ENCODE peak calls at places on chromosomes 12 and 14, in seven cellular contexts. One of them, this sample, is unnamed.
A peak's percentile ranks its signal among the peaks of the same experiment; 100 is the strongest.

GRCh38 chr14:65422093-65422834 is 9.7 kb downstream of the FUT8 start:
- DNase-seq in activated effector memory CD4-positive, alpha-beta T cell treated with Interleukin-2 at 50 U/mL for 16 hours: no peak
- DNase-seq in COR-L47: no peak
- DNase-seq in Peyer's patch: no peak
- DNase-seq in activated T-cell treated with anti-CD3 and anti-CD28 coated beads, Interleukin-2, amount 50 U/mL, for 72 hours: no peak
- DNase-seq in activated CD4-positive, alpha-beta T cell treated with anti-CD3 and anti-CD28 coated beads, Interleukin-2, amount 50 U/mL, for 1 hour: no peak
- DNase-seq in choroid plexus epithelial cell: no peak
- DNase-seq in this sample: no peak

GRCh38 chr12:117189725-117190209 is 503 bp downstream of the FBXO21 start:
- DNase-seq in activated T-cell treated with anti-CD3 and anti-CD28 coated beads, Interleukin-2, amount 50 U/mL, for 72 hours: peak; percentile 42
- DNase-seq in choroid plexus epithelial cell: peak; percentile 27
- DNase-seq in activated effector memory CD4-positive, alpha-beta T cell treated with Interleukin-2 at 50 U/mL for 16 hours: peak; percentile 29
- DNase-seq in Peyer's patch: peak; percentile 46
- DNase-seq in activated CD4-positive, alpha-beta T cell treated with anti-CD3 and anti-CD28 coated beads, Interleukin-2, amount 50 U/mL, for 1 hour: peak; percentile 40
- DNase-seq in COR-L47: peak; percentile 27
- DNase-seq in this sample: peak; percentile 26

GRCh38 chr12:71186571-71187288 is 28.9 kb upstream of the TSPAN8 start:
- DNase-seq in COR-L47: no peak
- DNase-seq in activated CD4-positive, alpha-beta T cell treated with anti-CD3 and anti-CD28 coated beads, Interleukin-2, amount 50 U/mL, for 1 hour: no peak
- DNase-seq in choroid plexus epithelial cell: peak; percentile 50
- DNase-seq in activated effector memory CD4-positive, alpha-beta T cell treated with Interleukin-2 at 50 U/mL for 16 hours: no peak
- DNase-seq in activated T-cell treated with anti-CD3 and anti-CD28 coated beads, Interleukin-2, amount 50 U/mL, for 72 hours: no peak
- DNase-seq in Peyer's patch: no peak
- DNase-seq in this sample: no peak

GRCh38 chr14:23950411-23951135 is 3.0 kb upstream of the DHRS4 start:
- DNase-seq in activated effector memory CD4-positive, alpha-beta T cell treated with Interleukin-2 at 50 U/mL for 16 hours: no peak
- DNase-seq in COR-L47: no peak
- DNase-seq in activated CD4-positive, alpha-beta T cell treated with anti-CD3 and anti-CD28 coated beads, Interleukin-2, amount 50 U/mL, for 1 hour: no peak
- DNase-seq in Peyer's patch: no peak
- DNase-seq in choroid plexus epithelial cell: peak; percentile 10
- DNase-seq in activated T-cell treated with anti-CD3 and anti-CD28 coated beads, Interleukin-2, amount 50 U/mL, for 72 hours: no peak
- DNase-seq in this sample: no peak

GRCh38 chr12:102093319-102093718 is 26.6 kb downstream of the NUP37 start:
- DNase-seq in activated T-cell treated with anti-CD3 and anti-CD28 coated beads, Interleukin-2, amount 50 U/mL, for 72 hours: no peak
- DNase-seq in COR-L47: no peak
- DNase-seq in activated CD4-positive, alpha-beta T cell treated with anti-CD3 and anti-CD28 coated beads, Interleukin-2, amount 50 U/mL, for 1 hour: no peak
- DNase-seq in choroid plexus epithelial cell: peak; percentile 57
- DNase-seq in Peyer's patch: no peak
- DNase-seq in activated effector memory CD4-positive, alpha-beta T cell treated with Interleukin-2 at 50 U/mL for 16 hours: no peak
- DNase-seq in this sample: no peak

GRCh38 chr14:64885555-64885954 is 5.8 kb upstream of the SPTB start:
- DNase-seq in COR-L47: no peak
- DNase-seq in choroid plexus epithelial cell: no peak
- DNase-seq in activated effector memory CD4-positive, alpha-beta T cell treated with Interleukin-2 at 50 U/mL for 16 hours: no peak
- DNase-seq in Peyer's patch: no peak
- DNase-seq in activated CD4-positive, alpha-beta T cell treated with anti-CD3 and anti-CD28 coated beads, Interleukin-2, amount 50 U/mL, for 1 hour: no peak
- DNase-seq in activated T-cell treated with anti-CD3 and anti-CD28 coated beads, Interleukin-2, amount 50 U/mL, for 72 hours: no peak
- DNase-seq in this sample: no peak

GRCh38 chr12:2395352-2395977 is 342.7 kb downstream of the CACNA1C start:
- DNase-seq in activated T-cell treated with anti-CD3 and anti-CD28 coated beads, Interleukin-2, amount 50 U/mL, for 72 hours: peak; percentile 48
- DNase-seq in activated effector memory CD4-positive, alpha-beta T cell treated with Interleukin-2 at 50 U/mL for 16 hours: peak; percentile 3
- DNase-seq in Peyer's patch: no peak
- DNase-seq in choroid plexus epithelial cell: peak; percentile 59
- DNase-seq in activated CD4-positive, alpha-beta T cell treated with anti-CD3 and anti-CD28 coated beads, Interleukin-2, amount 50 U/mL, for 1 hour: peak; percentile 23
- DNase-seq in COR-L47: no peak
- DNase-seq in this sample: peak; percentile 47

GRCh38 chr12:2351129-2351528 is 298.3 kb downstream of the CACNA1C start:
- DNase-seq in COR-L47: no peak
- DNase-seq in activated effector memory CD4-positive, alpha-beta T cell treated with Interleukin-2 at 50 U/mL for 16 hours: no peak
- DNase-seq in Peyer's patch: no peak
- DNase-seq in activated CD4-positive, alpha-beta T cell treated with anti-CD3 and anti-CD28 coated beads, Interleukin-2, amount 50 U/mL, for 1 hour: no peak
- DNase-seq in activated T-cell treated with anti-CD3 and anti-CD28 coated beads, Interleukin-2, amount 50 U/mL, for 72 hours: no peak
- DNase-seq in choroid plexus epithelial cell: no peak
- DNase-seq in this sample: no peak

GRCh38 chr12:10128687-10129086 is 1.3 kb downstream of the CLEC7A start:
- DNase-seq in choroid plexus epithelial cell: peak; percentile 9
- DNase-seq in activated CD4-positive, alpha-beta T cell treated with anti-CD3 and anti-CD28 coated beads, Interleukin-2, amount 50 U/mL, for 1 hour: no peak
- DNase-seq in Peyer's patch: no peak
- DNase-seq in activated T-cell treated with anti-CD3 and anti-CD28 coated beads, Interleukin-2, amount 50 U/mL, for 72 hours: no peak
- DNase-seq in activated effector memory CD4-positive, alpha-beta T cell treated with Interleukin-2 at 50 U/mL for 16 hours: no peak
- DNase-seq in COR-L47: no peak
- DNase-seq in this sample: no peak

GRCh38 chr12:118773956-118774723 is 207.2 kb upstream of the SRRM4 start:
- DNase-seq in COR-L47: peak; percentile 91
- DNase-seq in activated CD4-positive, alpha-beta T cell treated with anti-CD3 and anti-CD28 coated beads, Interleukin-2, amount 50 U/mL, for 1 hour: no peak
- DNase-seq in Peyer's patch: no peak
- DNase-seq in choroid plexus epithelial cell: no peak
- DNase-seq in activated effector memory CD4-positive, alpha-beta T cell treated with Interleukin-2 at 50 U/mL for 16 hours: no peak
- DNase-seq in activated T-cell treated with anti-CD3 and anti-CD28 coated beads, Interleukin-2, amount 50 U/mL, for 72 hours: no peak
- DNase-seq in this sample: no peak

GRCh38 chr12:128543493-128543892 is 276.5 kb downstream of the TMEM132C start:
- DNase-seq in activated T-cell treated with anti-CD3 and anti-CD28 coated beads, Interleukin-2, amount 50 U/mL, for 72 hours: no peak
- DNase-seq in choroid plexus epithelial cell: no peak
- DNase-seq in activated effector memory CD4-positive, alpha-beta T cell treated with Interleukin-2 at 50 U/mL for 16 hours: no peak
- DNase-seq in activated CD4-positive, alpha-beta T cell treated with anti-CD3 and anti-CD28 coated beads, Interleukin-2, amount 50 U/mL, for 1 hour: no peak
- DNase-seq in Peyer's patch: no peak
- DNase-seq in COR-L47: no peak
- DNase-seq in this sample: no peak

GRCh38 chr14:96648506-96649326 is 146.5 kb downstream of the PAPOLA start:
- DNase-seq in choroid plexus epithelial cell: no peak
- DNase-seq in COR-L47: no peak
- DNase-seq in activated effector memory CD4-positive, alpha-beta T cell treated with Interleukin-2 at 50 U/mL for 16 hours: no peak
- DNase-seq in activated T-cell treated with anti-CD3 and anti-CD28 coated beads, Interleukin-2, amount 50 U/mL, for 72 hours: no peak
- DNase-seq in activated CD4-positive, alpha-beta T cell treated with anti-CD3 and anti-CD28 coated beads, Interleukin-2, amount 50 U/mL, for 1 hour: no peak
- DNase-seq in Peyer's patch: no peak
- DNase-seq in this sample: no peak

GRCh38 chr12:66678640-66679268 is at the start of gene GRIP1:
- DNase-seq in activated effector memory CD4-positive, alpha-beta T cell treated with Interleukin-2 at 50 U/mL for 16 hours: no peak
- DNase-seq in activated T-cell treated with anti-CD3 and anti-CD28 coated beads, Interleukin-2, amount 50 U/mL, for 72 hours: no peak
- DNase-seq in COR-L47: no peak
- DNase-seq in Peyer's patch: no peak
- DNase-seq in choroid plexus epithelial cell: no peak
- DNase-seq in activated CD4-positive, alpha-beta T cell treated with anti-CD3 and anti-CD28 coated beads, Interleukin-2, amount 50 U/mL, for 1 hour: no peak
- DNase-seq in this sample: no peak

GRCh38 chr14:39015360-39015961 is 87.6 kb downstream of the SEC23A start:
- DNase-seq in COR-L47: peak; percentile 52
- DNase-seq in Peyer's patch: no peak
- DNase-seq in choroid plexus epithelial cell: peak; percentile 82
- DNase-seq in activated T-cell treated with anti-CD3 and anti-CD28 coated beads, Interleukin-2, amount 50 U/mL, for 72 hours: peak; percentile 9
- DNase-seq in activated CD4-positive, alpha-beta T cell treated with anti-CD3 and anti-CD28 coated beads, Interleukin-2, amount 50 U/mL, for 1 hour: no peak
- DNase-seq in activated effector memory CD4-positive, alpha-beta T cell treated with Interleukin-2 at 50 U/mL for 16 hours: no peak
- DNase-seq in this sample: peak; percentile 15

GRCh38 chr12:44015333-44015941 is 179.6 kb downstream of the TMEM117 start:
- DNase-seq in Peyer's patch: no peak
- DNase-seq in activated T-cell treated with anti-CD3 and anti-CD28 coated beads, Interleukin-2, amount 50 U/mL, for 72 hours: no peak
- DNase-seq in choroid plexus epithelial cell: peak; percentile 68
- DNase-seq in activated effector memory CD4-positive, alpha-beta T cell treated with Interleukin-2 at 50 U/mL for 16 hours: no peak
- DNase-seq in activated CD4-positive, alpha-beta T cell treated with anti-CD3 and anti-CD28 coated beads, Interleukin-2, amount 50 U/mL, for 1 hour: no peak
- DNase-seq in COR-L47: peak; percentile 20
- DNase-seq in this sample: no peak

GRCh38 chr12:47785036-47785886 is 12.2 kb downstream of the SLC48A1 start:
- DNase-seq in choroid plexus epithelial cell: no peak
- DNase-seq in activated CD4-positive, alpha-beta T cell treated with anti-CD3 and anti-CD28 coated beads, Interleukin-2, amount 50 U/mL, for 1 hour: no peak
- DNase-seq in activated T-cell treated with anti-CD3 and anti-CD28 coated beads, Interleukin-2, amount 50 U/mL, for 72 hours: no peak
- DNase-seq in Peyer's patch: no peak
- DNase-seq in COR-L47: no peak
- DNase-seq in activated effector memory CD4-positive, alpha-beta T cell treated with Interleukin-2 at 50 U/mL for 16 hours: no peak
- DNase-seq in this sample: no peak

GRCh38 chr12:46473634-46474201 is 101.1 kb upstream of the SLC38A2 start:
- DNase-seq in Peyer's patch: peak; percentile 32
- DNase-seq in activated T-cell treated with anti-CD3 and anti-CD28 coated beads, Interleukin-2, amount 50 U/mL, for 72 hours: no peak
- DNase-seq in choroid plexus epithelial cell: peak; percentile 95
- DNase-seq in activated effector memory CD4-positive, alpha-beta T cell treated with Interleukin-2 at 50 U/mL for 16 hours: no peak
- DNase-seq in activated CD4-positive, alpha-beta T cell treated with anti-CD3 and anti-CD28 coated beads, Interleukin-2, amount 50 U/mL, for 1 hour: no peak
- DNase-seq in COR-L47: peak; percentile 22
- DNase-seq in this sample: peak; percentile 75

GRCh38 chr12:106234513-106234912 is 13.3 kb downstream of the CKAP4 start:
- DNase-seq in choroid plexus epithelial cell: peak; percentile 23
- DNase-seq in activated CD4-positive, alpha-beta T cell treated with anti-CD3 and anti-CD28 coated beads, Interleukin-2, amount 50 U/mL, for 1 hour: no peak
- DNase-seq in Peyer's patch: no peak
- DNase-seq in activated T-cell treated with anti-CD3 and anti-CD28 coated beads, Interleukin-2, amount 50 U/mL, for 72 hours: no peak
- DNase-seq in activated effector memory CD4-positive, alpha-beta T cell treated with Interleukin-2 at 50 U/mL for 16 hours: no peak
- DNase-seq in COR-L47: no peak
- DNase-seq in this sample: no peak

GRCh38 chr12:101759396-101760047 is 20.3 kb upstream of the SYCP3 start:
- DNase-seq in activated T-cell treated with anti-CD3 and anti-CD28 coated beads, Interleukin-2, amount 50 U/mL, for 72 hours: no peak
- DNase-seq in activated effector memory CD4-positive, alpha-beta T cell treated with Interleukin-2 at 50 U/mL for 16 hours: no peak
- DNase-seq in COR-L47: no peak
- DNase-seq in Peyer's patch: no peak
- DNase-seq in choroid plexus epithelial cell: peak; percentile 66
- DNase-seq in activated CD4-positive, alpha-beta T cell treated with anti-CD3 and anti-CD28 coated beads, Interleukin-2, amount 50 U/mL, for 1 hour: no peak
- DNase-seq in this sample: no peak

GRCh38 chr12:79174656-79175055 is 310.1 kb downstream of the SYT1 start:
- DNase-seq in activated effector memory CD4-positive, alpha-beta T cell treated with Interleukin-2 at 50 U/mL for 16 hours: no peak
- DNase-seq in activated CD4-positive, alpha-beta T cell treated with anti-CD3 and anti-CD28 coated beads, Interleukin-2, amount 50 U/mL, for 1 hour: no peak
- DNase-seq in Peyer's patch: no peak
- DNase-seq in COR-L47: peak; percentile 16
- DNase-seq in choroid plexus epithelial cell: peak; percentile 88
- DNase-seq in activated T-cell treated with anti-CD3 and anti-CD28 coated beads, Interleukin-2, amount 50 U/mL, for 72 hours: no peak
- DNase-seq in this sample: no peak

GRCh38 chr12:122523280-122523679 is 3.5 kb downstream of the RSRC2 start:
- DNase-seq in activated effector memory CD4-positive, alpha-beta T cell treated with Interleukin-2 at 50 U/mL for 16 hours: no peak
- DNase-seq in COR-L47: no peak
- DNase-seq in Peyer's patch: no peak
- DNase-seq in choroid plexus epithelial cell: peak; percentile 73
- DNase-seq in activated T-cell treated with anti-CD3 and anti-CD28 coated beads, Interleukin-2, amount 50 U/mL, for 72 hours: no peak
- DNase-seq in activated CD4-positive, alpha-beta T cell treated with anti-CD3 and anti-CD28 coated beads, Interleukin-2, amount 50 U/mL, for 1 hour: no peak
- DNase-seq in this sample: no peak

GRCh38 chr12:94563261-94563660 is 87.1 kb downstream of the TMCC3 start:
- DNase-seq in activated effector memory CD4-positive, alpha-beta T cell treated with Interleukin-2 at 50 U/mL for 16 hours: no peak
- DNase-seq in activated T-cell treated with anti-CD3 and anti-CD28 coated beads, Interleukin-2, amount 50 U/mL, for 72 hours: no peak
- DNase-seq in activated CD4-positive, alpha-beta T cell treated with anti-CD3 and anti-CD28 coated beads, Interleukin-2, amount 50 U/mL, for 1 hour: no peak
- DNase-seq in choroid plexus epithelial cell: no peak
- DNase-seq in Peyer's patch: no peak
- DNase-seq in COR-L47: no peak
- DNase-seq in this sample: no peak

GRCh38 chr12:4379410-4379809 is at the start of gene FGF23:
- DNase-seq in choroid plexus epithelial cell: peak; percentile 36
- DNase-seq in activated effector memory CD4-positive, alpha-beta T cell treated with Interleukin-2 at 50 U/mL for 16 hours: no peak
- DNase-seq in COR-L47: no peak
- DNase-seq in activated T-cell treated with anti-CD3 and anti-CD28 coated beads, Interleukin-2, amount 50 U/mL, for 72 hours: no peak
- DNase-seq in Peyer's patch: no peak
- DNase-seq in activated CD4-positive, alpha-beta T cell treated with anti-CD3 and anti-CD28 coated beads, Interleukin-2, amount 50 U/mL, for 1 hour: no peak
- DNase-seq in this sample: no peak

GRCh38 chr12:96398422-96399080 is 1.7 kb downstream of the CDK17 start:
- DNase-seq in activated CD4-positive, alpha-beta T cell treated with anti-CD3 and anti-CD28 coated beads, Interleukin-2, amount 50 U/mL, for 1 hour: no peak
- DNase-seq in activated effector memory CD4-positive, alpha-beta T cell treated with Interleukin-2 at 50 U/mL for 16 hours: no peak
- DNase-seq in choroid plexus epithelial cell: peak; percentile 27
- DNase-seq in activated T-cell treated with anti-CD3 and anti-CD28 coated beads, Interleukin-2, amount 50 U/mL, for 72 hours: peak; percentile 4
- DNase-seq in Peyer's patch: no peak
- DNase-seq in COR-L47: no peak
- DNase-seq in this sample: no peak

GRCh38 chr12:57479043-57479375 is 657 bp downstream of the ARHGAP9 start:
- DNase-seq in activated CD4-positive, alpha-beta T cell treated with anti-CD3 and anti-CD28 coated beads, Interleukin-2, amount 50 U/mL, for 1 hour: no peak
- DNase-seq in Peyer's patch: peak; percentile 30
- DNase-seq in activated T-cell treated with anti-CD3 and anti-CD28 coated beads, Interleukin-2, amount 50 U/mL, for 72 hours: no peak
- DNase-seq in activated effector memory CD4-positive, alpha-beta T cell treated with Interleukin-2 at 50 U/mL for 16 hours: no peak
- DNase-seq in COR-L47: no peak
- DNase-seq in choroid plexus epithelial cell: no peak
- DNase-seq in this sample: no peak

GRCh38 chr14:75184447-75184846 is 8.0 kb upstream of the TMED10 start:
- DNase-seq in choroid plexus epithelial cell: peak; percentile 50
- DNase-seq in COR-L47: no peak
- DNase-seq in activated effector memory CD4-positive, alpha-beta T cell treated with Interleukin-2 at 50 U/mL for 16 hours: no peak
- DNase-seq in activated CD4-positive, alpha-beta T cell treated with anti-CD3 and anti-CD28 coated beads, Interleukin-2, amount 50 U/mL, for 1 hour: no peak
- DNase-seq in Peyer's patch: no peak
- DNase-seq in activated T-cell treated with anti-CD3 and anti-CD28 coated beads, Interleukin-2, amount 50 U/mL, for 72 hours: no peak
- DNase-seq in this sample: no peak

GRCh38 chr12:4767181-4767580 is 47.0 kb downstream of the GALNT8 start:
- DNase-seq in activated T-cell treated with anti-CD3 and anti-CD28 coated beads, Interleukin-2, amount 50 U/mL, for 72 hours: no peak
- DNase-seq in activated effector memory CD4-positive, alpha-beta T cell treated with Interleukin-2 at 50 U/mL for 16 hours: no peak
- DNase-seq in choroid plexus epithelial cell: no peak
- DNase-seq in Peyer's patch: no peak
- DNase-seq in activated CD4-positive, alpha-beta T cell treated with anti-CD3 and anti-CD28 coated beads, Interleukin-2, amount 50 U/mL, for 1 hour: no peak
- DNase-seq in COR-L47: no peak
- DNase-seq in this sample: no peak

GRCh38 chr14:24398943-24399801 is at the start of gene NYNRIN:
- DNase-seq in activated effector memory CD4-positive, alpha-beta T cell treated with Interleukin-2 at 50 U/mL for 16 hours: peak; percentile 14
- DNase-seq in COR-L47: peak; percentile 32
- DNase-seq in choroid plexus epithelial cell: peak; percentile 40
- DNase-seq in Peyer's patch: peak; percentile 18
- DNase-seq in activated CD4-positive, alpha-beta T cell treated with anti-CD3 and anti-CD28 coated beads, Interleukin-2, amount 50 U/mL, for 1 hour: peak; percentile 11
- DNase-seq in activated T-cell treated with anti-CD3 and anti-CD28 coated beads, Interleukin-2, amount 50 U/mL, for 72 hours: peak; percentile 30
- DNase-seq in this sample: peak; percentile 62

GRCh38 chr14:57009585-57010515 is 199.6 kb upstream of the OTX2 start:
- DNase-seq in activated effector memory CD4-positive, alpha-beta T cell treated with Interleukin-2 at 50 U/mL for 16 hours: no peak
- DNase-seq in activated CD4-positive, alpha-beta T cell treated with anti-CD3 and anti-CD28 coated beads, Interleukin-2, amount 50 U/mL, for 1 hour: no peak
- DNase-seq in activated T-cell treated with anti-CD3 and anti-CD28 coated beads, Interleukin-2, amount 50 U/mL, for 72 hours: no peak
- DNase-seq in COR-L47: no peak
- DNase-seq in choroid plexus epithelial cell: no peak
- DNase-seq in Peyer's patch: no peak
- DNase-seq in this sample: no peak

GRCh38 chr14:61116369-61116768 is 135.3 kb downstream of the SLC38A6 start:
- DNase-seq in choroid plexus epithelial cell: no peak
- DNase-seq in Peyer's patch: no peak
- DNase-seq in COR-L47: no peak
- DNase-seq in activated CD4-positive, alpha-beta T cell treated with anti-CD3 and anti-CD28 coated beads, Interleukin-2, amount 50 U/mL, for 1 hour: no peak
- DNase-seq in activated effector memory CD4-positive, alpha-beta T cell treated with Interleukin-2 at 50 U/mL for 16 hours: no peak
- DNase-seq in activated T-cell treated with anti-CD3 and anti-CD28 coated beads, Interleukin-2, amount 50 U/mL, for 72 hours: no peak
- DNase-seq in this sample: no peak

GRCh38 chr14:74754899-74755298 is 8.2 kb upstream of the YLPM1 start:
- DNase-seq in Peyer's patch: no peak
- DNase-seq in COR-L47: no peak
- DNase-seq in activated CD4-positive, alpha-beta T cell treated with anti-CD3 and anti-CD28 coated beads, Interleukin-2, amount 50 U/mL, for 1 hour: no peak
- DNase-seq in activated T-cell treated with anti-CD3 and anti-CD28 coated beads, Interleukin-2, amount 50 U/mL, for 72 hours: no peak
- DNase-seq in choroid plexus epithelial cell: no peak
- DNase-seq in activated effector memory CD4-positive, alpha-beta T cell treated with Interleukin-2 at 50 U/mL for 16 hours: no peak
- DNase-seq in this sample: no peak

GRCh38 chr14:76312821-76313220 is 63.1 kb upstream of the ESRRB start:
- DNase-seq in activated effector memory CD4-positive, alpha-beta T cell treated with Interleukin-2 at 50 U/mL for 16 hours: no peak
- DNase-seq in choroid plexus epithelial cell: no peak
- DNase-seq in activated CD4-positive, alpha-beta T cell treated with anti-CD3 and anti-CD28 coated beads, Interleukin-2, amount 50 U/mL, for 1 hour: no peak
- DNase-seq in COR-L47: no peak
- DNase-seq in Peyer's patch: no peak
- DNase-seq in activated T-cell treated with anti-CD3 and anti-CD28 coated beads, Interleukin-2, amount 50 U/mL, for 72 hours: no peak
- DNase-seq in this sample: no peak

GRCh38 chr12:57069522-57069921 is 9.1 kb downstream of the NEMP1 start:
- DNase-seq in activated CD4-positive, alpha-beta T cell treated with anti-CD3 and anti-CD28 coated beads, Interleukin-2, amount 50 U/mL, for 1 hour: peak; percentile 48
- DNase-seq in Peyer's patch: peak; percentile 70
- DNase-seq in activated T-cell treated with anti-CD3 and anti-CD28 coated beads, Interleukin-2, amount 50 U/mL, for 72 hours: peak; percentile 60
- DNase-seq in COR-L47: peak; percentile 58
- DNase-seq in choroid plexus epithelial cell: peak; percentile 96
- DNase-seq in activated effector memory CD4-positive, alpha-beta T cell treated with Interleukin-2 at 50 U/mL for 16 hours: no peak
- DNase-seq in this sample: peak; percentile 66

GRCh38 chr12:92070054-92070863 is 75.4 kb downstream of the BTG1 start:
- DNase-seq in choroid plexus epithelial cell: no peak
- DNase-seq in activated T-cell treated with anti-CD3 and anti-CD28 coated beads, Interleukin-2, amount 50 U/mL, for 72 hours: no peak
- DNase-seq in COR-L47: no peak
- DNase-seq in activated CD4-positive, alpha-beta T cell treated with anti-CD3 and anti-CD28 coated beads, Interleukin-2, amount 50 U/mL, for 1 hour: no peak
- DNase-seq in activated effector memory CD4-positive, alpha-beta T cell treated with Interleukin-2 at 50 U/mL for 16 hours: no peak
- DNase-seq in Peyer's patch: no peak
- DNase-seq in this sample: peak; percentile 68

GRCh38 chr14:90556050-90556477 is 159.2 kb downstream of the CALM1 start:
- DNase-seq in activated T-cell treated with anti-CD3 and anti-CD28 coated beads, Interleukin-2, amount 50 U/mL, for 72 hours: no peak
- DNase-seq in activated effector memory CD4-positive, alpha-beta T cell treated with Interleukin-2 at 50 U/mL for 16 hours: no peak
- DNase-seq in activated CD4-positive, alpha-beta T cell treated with anti-CD3 and anti-CD28 coated beads, Interleukin-2, amount 50 U/mL, for 1 hour: no peak
- DNase-seq in COR-L47: no peak
- DNase-seq in Peyer's patch: no peak
- DNase-seq in choroid plexus epithelial cell: peak; percentile 48
- DNase-seq in this sample: peak; percentile 26

GRCh38 chr12:43758247-43758727 is 303 bp downstream of the PUS7L start:
- DNase-seq in choroid plexus epithelial cell: peak; percentile 50
- DNase-seq in COR-L47: peak; percentile 10
- DNase-seq in Peyer's patch: peak; percentile 28
- DNase-seq in activated T-cell treated with anti-CD3 and anti-CD28 coated beads, Interleukin-2, amount 50 U/mL, for 72 hours: no peak
- DNase-seq in activated CD4-positive, alpha-beta T cell treated with anti-CD3 and anti-CD28 coated beads, Interleukin-2, amount 50 U/mL, for 1 hour: no peak
- DNase-seq in activated effector memory CD4-positive, alpha-beta T cell treated with Interleukin-2 at 50 U/mL for 16 hours: no peak
- DNase-seq in this sample: peak; percentile 39

GRCh38 chr12:11778703-11779102 is 129.2 kb downstream of the ETV6 start:
- DNase-seq in activated T-cell treated with anti-CD3 and anti-CD28 coated beads, Interleukin-2, amount 50 U/mL, for 72 hours: no peak
- DNase-seq in activated CD4-positive, alpha-beta T cell treated with anti-CD3 and anti-CD28 coated beads, Interleukin-2, amount 50 U/mL, for 1 hour: no peak
- DNase-seq in activated effector memory CD4-positive, alpha-beta T cell treated with Interleukin-2 at 50 U/mL for 16 hours: no peak
- DNase-seq in choroid plexus epithelial cell: no peak
- DNase-seq in Peyer's patch: no peak
- DNase-seq in COR-L47: no peak
- DNase-seq in this sample: no peak

GRCh38 chr14:33348510-33348909 is 409.8 kb downstream of the NPAS3 start:
- DNase-seq in activated T-cell treated with anti-CD3 and anti-CD28 coated beads, Interleukin-2, amount 50 U/mL, for 72 hours: no peak
- DNase-seq in activated effector memory CD4-positive, alpha-beta T cell treated with Interleukin-2 at 50 U/mL for 16 hours: no peak
- DNase-seq in choroid plexus epithelial cell: no peak
- DNase-seq in COR-L47: no peak
- DNase-seq in activated CD4-positive, alpha-beta T cell treated with anti-CD3 and anti-CD28 coated beads, Interleukin-2, amount 50 U/mL, for 1 hour: no peak
- DNase-seq in Peyer's patch: no peak
- DNase-seq in this sample: no peak

This sample was measured in transverse colon.